ENCODE peak calls at places on chromosomes 3 and 15, in six cellular contexts. O, L, R, N, V and U are unnamed samples.

GRCh38 chr15:52071570-52071969 is 41.0 kb downstream of the BCL2L10 start:
- DNase-seq in O (peak), V (no peak), L (no peak), N (no peak), R (no peak), U (no peak)

GRCh38 chr3:175668300-175668699 is 809.2 kb downstream of the NAALADL2 start:
- DNase-seq in L (no peak), N (no peak), V (no peak), R (no peak), O (no peak), U (no peak)

GRCh38 chr3:88433572-88433971 is 283.8 kb downstream of the C3orf38 start:
- DNase-seq in N (no peak), V (no peak), L (peak), O (no peak), R (no peak), U (no peak)

GRCh38 chr3:63576826-63577225 is 75.6 kb upstream of the SNTN start:
- DNase-seq in O (no peak), L (no peak), V (no peak), R (no peak), N (no peak), U (no peak)

GRCh38 chr3:186368717-186369116 is 6.7 kb upstream of the DGKG start:
- DNase-seq in L (no peak), V (no peak), R (no peak), N (no peak), O (no peak), U (no peak)

GRCh38 chr3:68919000-68919399 is 13.3 kb downstream of the TAFA4 start:
- DNase-seq in L (no peak), V (peak), N (no peak), R (no peak), O (no peak), U (peak)

GRCh38 chr3:40713795-40714194 is 189.0 kb downstream of the ZNF621 start:
- DNase-seq in N (no peak), V (no peak), O (no peak), L (peak), R (no peak), U (no peak)

GRCh38 chr15:56736308-56736707 is 3.0 kb upstream of the ZNF280D start:
- DNase-seq in O (peak), L (no peak), N (no peak), V (no peak), R (peak), U (peak)

GRCh38 chr3:9715764-9716437 is 12.3 kb downstream of the CPNE9 start:
- DNase-seq in R (peak), O (peak), L (no peak), N (peak), V (no peak), U (peak)

GRCh38 chr3:85571835-85572234 is 613.0 kb downstream of the CADM2 start:
- DNase-seq in O (peak), L (no peak), N (no peak), V (no peak), R (no peak), U (no peak)

DNA sequence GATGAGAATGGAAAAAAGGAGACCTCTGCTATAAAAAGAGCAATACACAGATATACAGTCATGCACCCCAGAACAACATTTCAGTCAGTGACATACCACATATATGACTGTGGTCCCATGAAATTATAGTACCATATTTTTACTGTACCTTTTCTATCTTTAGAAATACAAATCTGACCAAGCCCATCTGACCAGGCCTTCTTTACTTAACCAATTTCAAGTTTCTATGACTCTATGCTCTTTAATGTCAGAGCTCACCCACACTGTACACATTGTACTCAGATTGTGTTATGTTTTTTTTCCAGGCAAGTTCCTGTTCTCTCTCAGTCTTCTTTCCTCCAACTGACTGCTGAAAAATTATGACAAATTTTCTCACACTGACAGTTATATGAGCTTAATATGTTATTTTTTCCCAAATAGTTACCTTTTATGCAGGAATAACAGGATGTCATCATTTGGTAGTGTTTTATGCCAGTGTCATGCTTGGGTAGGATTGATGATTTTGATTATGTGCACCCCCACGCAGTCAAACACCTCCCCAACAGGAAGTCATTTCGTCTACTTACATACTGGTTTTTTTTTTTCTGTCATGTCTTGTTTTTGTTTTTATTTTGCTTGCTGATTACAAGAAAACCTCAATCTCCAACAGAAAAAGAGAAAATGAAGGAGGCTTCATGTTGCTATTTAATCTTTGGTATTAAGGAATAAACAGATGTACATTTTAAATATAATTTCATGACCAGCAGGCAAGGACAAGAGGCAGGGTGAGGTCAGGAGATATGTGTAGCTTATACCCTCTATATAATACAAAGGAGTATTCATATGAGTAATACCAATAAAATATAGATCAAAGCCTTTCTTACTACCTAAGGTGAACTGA is 8.2 kb upstream of the CBLB start:
- DNase-seq in L (no peak), O (no peak), R (no peak), V (no peak), N (no peak), U (peak)
- TF ChIP-seq MAX in L (no peak), O (no peak), R (no peak), V (no peak), N (no peak), U (no peak)

GRCh38 chr3:184230081-184230602 is 757 bp downstream of the VWA5B2 start:
- DNase-seq in R (peak), V (no peak), O (peak), L (no peak), N (no peak), U (no peak)
- TF ChIP-seq EZH2 in R (no peak), V (peak), O (no peak), L (no peak), N (no peak), U (peak)

DNA sequence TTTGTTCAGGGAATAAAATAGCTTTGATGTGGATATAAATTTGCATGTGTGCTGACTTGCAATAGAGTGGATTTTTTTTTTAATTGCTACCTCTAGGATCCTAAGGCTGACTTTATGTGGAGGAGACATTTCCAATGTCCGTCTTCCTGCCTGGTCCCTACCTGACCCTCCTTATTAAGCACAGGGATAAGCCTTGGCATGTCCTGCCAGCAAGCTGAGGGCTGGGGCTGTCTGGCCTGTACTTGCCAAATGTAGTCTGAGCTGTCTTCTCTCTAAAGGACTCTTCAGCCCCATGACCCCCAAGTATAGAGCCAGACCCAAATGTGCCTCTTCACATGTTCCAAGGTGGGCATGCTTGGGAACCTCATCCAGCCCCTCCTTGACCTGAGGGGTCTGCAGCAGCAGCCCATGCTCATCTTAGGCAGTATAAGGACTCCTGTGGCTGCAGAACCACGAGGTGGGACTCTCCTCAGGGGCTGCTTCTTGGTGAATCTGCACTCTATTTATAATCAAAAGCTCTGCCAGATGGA is 88.8 kb downstream of the CACNA1D start:
- DNase-seq in N (no peak), L (no peak), R (no peak), V (no peak), O (no peak), U (no peak)
- H2AFZ ChIP-seq in N (no peak), L (no peak), R (no peak), V (no peak), O (no peak), U (no peak)

GRCh38 chr3:114600571-114600970 is 306.7 kb downstream of the TIGIT start:
- DNase-seq in N (no peak), V (no peak), R (no peak), O (no peak), L (no peak), U (no peak)

GRCh38 chr3:114609952-114610351 is 316.1 kb downstream of the TIGIT start:
- DNase-seq in L (no peak), N (no peak), O (no peak), R (no peak), V (no peak), U (no peak)

GRCh38 chr3:114608293-114608692 is 314.5 kb downstream of the TIGIT start:
- DNase-seq in L (no peak), N (no peak), R (no peak), O (no peak), V (no peak), U (no peak)

DNA sequence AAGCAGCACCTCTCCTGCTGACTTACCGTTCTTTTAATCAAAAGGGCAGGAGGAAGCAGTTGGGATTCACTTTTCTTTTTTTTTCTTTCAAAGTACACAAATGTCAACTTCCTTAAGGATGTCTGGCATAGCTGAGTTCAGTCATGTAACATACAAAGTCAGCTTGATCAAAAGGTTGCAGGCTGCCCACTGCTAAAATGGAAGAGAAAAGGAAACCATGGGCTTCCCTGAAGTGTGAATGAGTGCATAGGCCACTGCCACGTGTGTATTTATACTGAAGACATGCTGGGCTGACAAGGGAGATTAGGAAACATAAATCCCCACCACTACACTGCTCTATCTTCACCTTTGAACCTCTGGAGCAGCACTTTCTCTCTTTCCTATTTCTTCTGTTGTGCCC is 312.5 kb downstream of the TIGIT start:
- DNase-seq in V (no peak), R (no peak), N (no peak), L (no peak), O (no peak), U (peak)
- TF ChIP-seq MAX in V (no peak), R (no peak), N (no peak), L (no peak), O (no peak), U (no peak)

DNA sequence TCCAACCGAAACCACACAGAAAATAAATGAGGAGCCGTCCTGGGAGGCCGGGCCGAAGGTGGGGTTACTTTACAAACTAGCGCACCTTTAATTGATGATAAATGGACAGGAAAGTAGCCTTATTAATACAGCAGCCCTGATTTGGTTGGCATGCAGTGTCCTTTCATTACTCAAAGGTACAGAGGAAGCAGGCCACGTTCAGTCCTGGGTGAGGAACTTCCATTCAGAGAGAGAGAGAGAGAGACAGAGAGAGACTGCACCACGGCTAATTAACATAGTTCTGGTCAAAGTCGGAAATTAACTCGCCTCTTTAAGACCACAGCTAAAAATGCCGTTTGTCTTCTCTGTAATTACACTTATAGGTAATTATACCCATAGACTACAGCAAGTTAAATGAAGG is 320.1 kb downstream of the ARRDC4 start:
- DNase-seq in R (no peak), V (no peak), L (no peak), N (no peak), O (no peak), U (no peak)
- TF ChIP-seq EZH2 in R (no peak), V (no peak), L (no peak), N (no peak), O (no peak), U (no peak)